ENCODE peak calls at places on chromosome 15, in four cellular contexts. One of them, this sample, is unnamed.

GRCh38 chr15:39133201-39133600 is 447.7 kb upstream of the THBS1 start:
- DNase-seq in K562: no peak
- DNase-seq in GM12878: no peak
- DNase-seq in HepG2: no peak
- DNase-seq in this sample: no peak

GRCh38 chr15:58870451-58870850 is 63.0 kb downstream of the SLTM start:
- DNase-seq in K562: no peak
- DNase-seq in GM12878: no peak
- DNase-seq in HepG2: no peak
- DNase-seq in this sample: no peak

GRCh38 chr15:44298878-44299277 is 10.4 kb downstream of the GOLM2 start:
- DNase-seq in K562: peak
- DNase-seq in GM12878: no peak
- DNase-seq in HepG2: peak
- DNase-seq in this sample: peak

GRCh38 chr15:25183581-25184330 is 229.0 kb downstream of the SNRPN start:
- DNase-seq in K562: no peak
- DNase-seq in GM12878: no peak
- DNase-seq in HepG2: no peak
- DNase-seq in this sample: no peak

GRCh38 chr15:46956456-46956855 is 760.8 kb upstream of the SEMA6D start:
- DNase-seq in K562: no peak
- DNase-seq in GM12878: no peak
- DNase-seq in HepG2: no peak
- DNase-seq in this sample: no peak

GRCh38 chr15:38610748-38611147 is 46.1 kb upstream of the RASGRP1 start:
- DNase-seq in K562: no peak
- DNase-seq in GM12878: no peak
- DNase-seq in HepG2: no peak
- DNase-seq in this sample: no peak

GRCh38 chr15:29917600-29918597 is 95.6 kb upstream of the TJP1 start:
- DNase-seq in K562: no peak
- DNase-seq in GM12878: no peak
- DNase-seq in HepG2: no peak
- DNase-seq in this sample: no peak

GRCh38 chr15:25900426-25900825 is 37.3 kb upstream of the ATP10A start:
- DNase-seq in K562: no peak
- DNase-seq in GM12878: no peak
- DNase-seq in HepG2: no peak
- DNase-seq in this sample: no peak

GRCh38 chr15:65421360-65422215 is 1.2 kb downstream of the IGDCC4 start:
- DNase-seq in K562: peak
- DNase-seq in GM12878: no peak
- DNase-seq in HepG2: no peak
- DNase-seq in this sample: peak

GRCh38 chr15:92617197-92618037 is 38.2 kb downstream of the FAM174B start:
- DNase-seq in K562: peak
- DNase-seq in GM12878: no peak
- DNase-seq in HepG2: peak
- DNase-seq in this sample: no peak

GRCh38 chr15:70164910-70165791 is 67.4 kb upstream of the TLE3 start:
- DNase-seq in K562: no peak
- DNase-seq in GM12878: no peak
- DNase-seq in HepG2: peak
- DNase-seq in this sample: no peak

GRCh38 chr15:40930430-40931299 is 1.5 kb downstream of the DLL4 start:
- DNase-seq in K562: peak
- DNase-seq in GM12878: no peak
- DNase-seq in HepG2: peak
- DNase-seq in this sample: peak
- TF ChIP-seq MAX in K562: peak
- TF ChIP-seq MAX in GM12878: peak
- TF ChIP-seq MAX in HepG2: peak
- TF ChIP-seq MAX in this sample: peak

GRCh38 chr15:75149911-75150709 is 51.6 kb upstream of the C15orf39 start:
- DNase-seq in K562: peak
- DNase-seq in GM12878: no peak
- DNase-seq in HepG2: no peak
- DNase-seq in this sample: no peak
- TF ChIP-seq CREM in K562: peak
- TF ChIP-seq CREM in GM12878: no peak
- TF ChIP-seq CREM in HepG2: no peak
- TF ChIP-seq CREM in this sample: no peak

GRCh38 chr15:99707481-99708270 is 25.6 kb downstream of the LYSMD4 start:
- DNase-seq in K562: no peak
- DNase-seq in GM12878: no peak
- DNase-seq in HepG2: no peak
- DNase-seq in this sample: no peak
- TF ChIP-seq MAX in K562: no peak
- TF ChIP-seq MAX in GM12878: no peak
- TF ChIP-seq MAX in HepG2: no peak
- TF ChIP-seq MAX in this sample: no peak

GRCh38 chr15:32685576-32685975 is 32.2 kb upstream of the GREM1 start:
- DNase-seq in K562: no peak
- DNase-seq in GM12878: no peak
- DNase-seq in HepG2: no peak
- DNase-seq in this sample: no peak

GRCh38 chr15:32692286-32692685 is 25.5 kb upstream of the GREM1 start:
- DNase-seq in K562: no peak
- DNase-seq in GM12878: no peak
- DNase-seq in HepG2: no peak
- DNase-seq in this sample: no peak

GRCh38 chr15:32687556-32687955 is 30.2 kb upstream of the GREM1 start:
- DNase-seq in K562: no peak
- DNase-seq in GM12878: no peak
- DNase-seq in HepG2: no peak
- DNase-seq in this sample: no peak

GRCh38 chr15:32691316-32692032 is 26.3 kb upstream of the GREM1 start:
- DNase-seq in K562: no peak
- DNase-seq in GM12878: no peak
- DNase-seq in HepG2: no peak
- DNase-seq in this sample: no peak

DNA sequence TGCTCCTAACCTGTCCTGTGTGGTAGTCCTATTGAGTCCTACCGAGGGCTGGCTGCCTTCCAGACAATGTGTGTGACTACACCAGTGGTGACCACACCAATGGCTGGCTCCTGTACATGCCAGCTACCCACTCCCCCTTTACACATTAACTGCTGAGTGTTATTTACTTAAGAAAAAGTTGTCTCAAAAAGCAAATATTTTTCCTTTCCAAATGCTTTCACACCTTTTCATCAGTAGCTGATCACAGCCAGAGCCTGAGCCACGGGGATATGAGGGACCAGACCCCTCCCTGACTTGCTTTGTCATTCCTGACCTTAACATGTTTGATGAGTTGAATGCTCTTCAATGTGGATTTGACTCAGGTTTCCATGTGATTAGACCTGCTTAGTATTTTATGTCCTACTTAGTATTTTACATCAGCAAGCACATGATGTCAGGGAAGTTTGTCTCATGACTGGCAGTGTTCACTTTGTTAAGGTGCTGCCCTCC is 29.6 kb upstream of the GREM1 start:
- DNase-seq in K562: no peak
- DNase-seq in GM12878: no peak
- DNase-seq in HepG2: peak
- DNase-seq in this sample: no peak
- TF ChIP-seq CREM in K562: no peak
- TF ChIP-seq CREM in GM12878: no peak
- TF ChIP-seq CREM in HepG2: no peak
- TF ChIP-seq CREM in this sample: no peak

GRCh38 chr15:67822537-67823370 is 2.6 kb upstream of the SKOR1 start:
- DNase-seq in K562: peak
- DNase-seq in GM12878: no peak
- DNase-seq in HepG2: no peak
- DNase-seq in this sample: no peak
- TF ChIP-seq MAX in K562: no peak
- TF ChIP-seq MAX in GM12878: no peak
- TF ChIP-seq MAX in HepG2: no peak
- TF ChIP-seq MAX in this sample: no peak

GRCh38 chr15:62165029-62165792 is at the start of gene C2CD4B:
- DNase-seq in K562: no peak
- DNase-seq in GM12878: no peak
- DNase-seq in HepG2: no peak
- DNase-seq in this sample: peak

GRCh38 chr15:62163847-62164499 is 1.1 kb downstream of the C2CD4B start:
- DNase-seq in K562: no peak
- DNase-seq in GM12878: no peak
- DNase-seq in HepG2: no peak
- DNase-seq in this sample: peak

GRCh38 chr15:62165793-62166380 is 802 bp upstream of the C2CD4B start:
- DNase-seq in K562: no peak
- DNase-seq in GM12878: no peak
- DNase-seq in HepG2: no peak
- DNase-seq in this sample: no peak

GRCh38 chr15:62163397-62163796 is 1.7 kb downstream of the C2CD4B start:
- DNase-seq in K562: no peak
- DNase-seq in GM12878: no peak
- DNase-seq in HepG2: no peak
- DNase-seq in this sample: no peak

DNA sequence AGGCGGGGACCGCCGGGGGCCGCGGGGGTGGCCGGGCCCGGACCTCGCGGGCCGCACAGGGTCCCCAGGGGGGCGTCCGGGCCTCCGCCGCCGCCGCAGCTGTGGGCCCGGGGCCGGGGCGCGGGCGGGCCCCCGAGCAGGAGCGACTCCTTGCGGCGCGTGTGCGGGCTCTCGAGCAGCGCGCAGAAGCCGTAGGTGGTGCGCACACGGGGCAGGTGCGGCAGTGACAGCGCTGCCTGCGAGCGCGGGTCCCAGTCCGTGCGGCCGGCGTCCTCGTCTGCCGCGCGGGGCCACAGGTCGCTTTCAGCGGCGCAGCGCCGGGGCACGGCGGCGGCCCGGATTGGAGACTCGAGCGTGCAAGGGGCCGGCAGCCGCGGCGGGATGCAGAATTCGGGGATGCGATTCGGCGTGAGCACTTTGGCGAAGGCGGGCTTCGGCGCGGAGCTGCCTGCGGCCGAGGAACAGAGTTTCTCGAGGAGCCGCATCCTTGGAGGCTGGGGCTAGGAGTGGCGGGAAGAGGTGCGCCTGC is 521 bp downstream of the C2CD4B start:
- DNase-seq in K562: no peak
- DNase-seq in GM12878: no peak
- DNase-seq in HepG2: no peak
- DNase-seq in this sample: peak
- TF ChIP-seq CREM in K562: no peak
- TF ChIP-seq CREM in GM12878: no peak
- TF ChIP-seq CREM in HepG2: no peak
- TF ChIP-seq CREM in this sample: no peak